ENCODE peak calls at places on chromosomes 16 and 17, in six cellular contexts. D, G, X, Y, T and H are unnamed samples.

GRCh38 chr16:74029122-74029805 is 267.4 kb upstream of the PSMD7 start:
- DNase-seq in T (no peak), D (no peak), X (no peak), Y (no peak), G (no peak), H (no peak)

GRCh38 chr16:46748775-46749705 is 896 bp upstream of the MYLK3 start:
- DNase-seq in T (peak), Y (no peak), G (no peak), X (peak), D (no peak), H (no peak)

GRCh38 chr17:42563543-42563942 is 1.6 kb downstream of the COASY start:
- DNase-seq in D (no peak), Y (no peak), G (no peak), X (no peak), T (no peak), H (no peak)

GRCh38 chr17:31339906-31340661 is 18.7 kb upstream of the EVI2A start:
- DNase-seq in T (no peak), X (no peak), D (no peak), Y (no peak), G (no peak), H (no peak)

GRCh38 chr17:7017827-7018200 is 5.0 kb upstream of the BCL6B start:
- DNase-seq in Y (no peak), D (no peak), T (no peak), X (no peak), G (no peak), H (no peak)

GRCh38 chr16:31333686-31334649 is 21.0 kb upstream of the ITGAX start:
- DNase-seq in Y (no peak), G (no peak), T (peak), D (no peak), X (peak), H (no peak)

GRCh38 chr17:59825533-59826316 is 67.0 kb downstream of the TUBD1 start:
- DNase-seq in Y (no peak), D (no peak), G (no peak), X (no peak), T (no peak), H (no peak)

GRCh38 chr17:51764387-51764971 is 394.0 kb downstream of the CA10 start:
- DNase-seq in Y (peak), T (peak), D (peak), G (peak), X (peak), H (peak)

GRCh38 chr16:12876778-12877177 is 24.6 kb upstream of the SHISA9 start:
- DNase-seq in G (no peak), X (no peak), Y (no peak), D (no peak), T (no peak), H (no peak)

GRCh38 chr17:5571281-5571680 is 13.0 kb downstream of the NLRP1 start:
- DNase-seq in T (no peak), Y (no peak), D (no peak), X (no peak), G (no peak), H (no peak)

GRCh38 chr17:44205962-44206824 is 6.5 kb upstream of the ATXN7L3 start:
- DNase-seq in D (peak), G (no peak), X (no peak), T (no peak), Y (no peak), H (no peak)

GRCh38 chr17:65634533-65634932 is 73.1 kb upstream of the AXIN2 start:
- DNase-seq in X (no peak), G (no peak), D (no peak), T (no peak), Y (no peak), H (no peak)

GRCh38 chr17:82803606-82804005 is 36.2 kb downstream of the ZNF750 start:
- DNase-seq in T (no peak), Y (no peak), G (no peak), D (no peak), X (no peak), H (no peak)